ENCODE peak calls at places on chromosomes 3 and 15, in six cellular contexts. U is ovary, Z is A549, P is stomach, F is tibial nerve, L is HepG2. O is an unnamed sample.

GRCh38 chr15:57406040-57406772 is 29.9 kb downstream of the CGNL1 start:
- DNase-seq in U (no peak), Z (no peak), P (no peak), F (no peak), L (peak), O (no peak)

GRCh38 chr3:175983369-175983768 is 1124.2 kb downstream of the NAALADL2 start:
- DNase-seq in U (no peak), Z (no peak), P (no peak), F (no peak), L (no peak), O (no peak)

GRCh38 chr3:101827211-101828174 is 21.8 kb upstream of the NFKBIZ start:
- DNase-seq in U (peak), Z (no peak), P (peak), F (peak), L (peak), O (peak)

GRCh38 chr3:30401971-30402370 is 204.4 kb upstream of the TGFBR2 start:
- DNase-seq in U (no peak), Z (no peak), P (no peak), F (peak), L (no peak), O (no peak)

GRCh38 chr3:150329408-150329807 is 78.7 kb upstream of the TSC22D2 start:
- DNase-seq in U (no peak), Z (no peak), P (no peak), F (no peak), L (no peak), O (no peak)

GRCh38 chr3:124829175-124829818 is 57.9 kb downstream of the ITGB5 start:
- DNase-seq in U (no peak), Z (no peak), P (no peak), F (peak), L (no peak), O (no peak)

GRCh38 chr15:58528197-58528870 is 96.5 kb downstream of the LIPC start:
- DNase-seq in U (no peak), Z (peak), P (peak), F (no peak), L (peak), O (no peak)

GRCh38 chr15:78315686-78316085 is 16.3 kb upstream of the SKIC8 start:
- DNase-seq in U (no peak), Z (no peak), P (no peak), F (no peak), L (peak), O (no peak)

GRCh38 chr3:61936344-61936937 is 375.1 kb downstream of the PTPRG start:
- DNase-seq in U (no peak), Z (no peak), P (no peak), F (no peak), L (peak), O (no peak)

GRCh38 chr3:10299175-10299574 is 6.4 kb upstream of the GHRL start:
- DNase-seq in U (no peak), Z (no peak), P (no peak), F (no peak), L (no peak), O (no peak)

GRCh38 chr3:144361002-144361401 is 389.4 kb downstream of the DIPK2A start:
- DNase-seq in U (no peak), Z (no peak), P (no peak), F (no peak), L (no peak), O (no peak)

GRCh38 chr3:111915905-111916304 is 56.8 kb downstream of the PHLDB2 start:
- DNase-seq in U (no peak), Z (no peak), P (no peak), F (no peak), L (no peak), O (no peak)
- TF ChIP-seq EP300 in U (no peak), Z (no peak), P (no peak), F (no peak), L (no peak), O (no peak)

DNA sequence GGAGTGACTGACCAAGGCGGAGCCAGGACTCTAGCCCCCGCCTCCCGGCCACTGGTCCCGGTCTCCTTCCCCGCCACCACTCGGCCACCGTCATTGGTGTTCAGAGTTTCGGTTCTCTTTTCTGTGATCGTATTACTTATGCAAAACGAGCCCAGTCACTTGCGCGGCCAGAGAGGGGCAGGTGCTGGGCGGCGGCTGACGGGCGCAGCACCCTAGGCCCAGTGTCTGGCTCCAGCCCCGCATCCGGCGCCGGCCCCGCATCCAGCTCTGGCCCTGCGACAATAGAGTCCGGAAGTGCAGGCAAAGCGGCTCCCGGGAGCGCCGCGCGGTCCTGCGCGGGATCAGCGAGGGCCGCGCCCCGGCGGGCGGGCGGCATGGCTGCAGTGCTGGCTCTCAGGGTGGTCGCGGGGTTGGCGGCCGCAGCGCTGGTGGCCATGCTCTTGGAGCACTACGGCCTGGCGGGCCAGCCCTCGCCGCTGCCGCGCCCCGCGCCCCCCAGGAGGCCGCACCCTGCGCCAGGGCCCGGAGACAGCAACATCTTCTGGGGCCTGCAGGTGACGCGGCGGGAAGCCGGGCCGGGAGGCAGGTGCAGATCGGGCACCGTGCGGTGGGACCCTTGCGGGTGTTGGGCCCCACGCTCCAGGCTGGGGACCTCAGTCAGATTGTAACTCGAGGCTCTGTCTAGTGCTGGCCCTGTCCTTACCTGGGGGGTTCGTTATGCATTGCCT is at the start of gene TMEM62:
- DNase-seq in U (peak), Z (peak), P (peak), F (peak), L (peak), O (peak)
- TF ChIP-seq EP300 in U (no peak), Z (no peak), P (no peak), F (peak), L (no peak), O (no peak)

DNA sequence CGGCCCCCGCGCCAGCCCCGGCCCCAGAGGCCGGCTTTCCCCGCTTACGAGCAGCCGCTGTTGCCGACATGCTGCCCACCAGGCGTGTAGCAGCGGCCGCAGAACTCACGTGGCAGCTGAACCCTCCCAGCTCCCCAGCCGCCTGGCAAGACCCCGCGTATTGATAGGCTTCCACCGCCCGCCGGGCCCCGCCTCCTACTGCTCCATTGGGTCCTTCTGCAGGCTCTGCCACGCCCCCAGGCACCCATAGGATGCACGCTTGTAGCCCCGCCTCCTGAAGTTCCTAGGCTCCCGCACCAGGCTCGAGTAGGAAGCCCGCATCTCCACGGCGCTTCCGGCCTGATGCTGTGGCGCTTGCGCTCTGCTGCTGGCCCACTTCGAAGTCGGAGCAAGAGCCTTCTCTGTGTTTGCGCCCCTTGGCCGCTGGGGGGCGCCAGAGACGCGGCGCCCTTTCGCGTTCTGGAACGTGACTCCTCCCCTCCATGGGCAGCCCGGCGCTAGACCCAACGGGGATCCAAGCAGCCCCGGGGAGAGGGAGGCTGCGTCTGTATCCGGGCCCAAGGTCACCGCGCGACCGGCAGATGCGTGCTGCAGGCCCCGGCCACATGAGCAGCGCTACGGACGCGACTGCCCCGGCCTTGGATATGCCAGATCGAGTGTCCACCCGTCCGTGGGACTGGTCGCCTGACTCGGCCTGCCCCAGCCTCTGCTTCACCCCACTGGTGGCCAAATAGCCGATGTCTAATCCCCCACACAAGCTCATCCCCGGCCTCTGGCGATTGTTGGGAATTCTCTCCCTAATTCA is at the start of the genes PARP3 and RRP9:
- DNase-seq in U (peak), Z (peak), P (peak), F (peak), L (peak), O (peak)
- TF ChIP-seq EP300 in U (no peak), Z (no peak), P (no peak), F (peak), L (no peak), O (no peak)

DNA sequence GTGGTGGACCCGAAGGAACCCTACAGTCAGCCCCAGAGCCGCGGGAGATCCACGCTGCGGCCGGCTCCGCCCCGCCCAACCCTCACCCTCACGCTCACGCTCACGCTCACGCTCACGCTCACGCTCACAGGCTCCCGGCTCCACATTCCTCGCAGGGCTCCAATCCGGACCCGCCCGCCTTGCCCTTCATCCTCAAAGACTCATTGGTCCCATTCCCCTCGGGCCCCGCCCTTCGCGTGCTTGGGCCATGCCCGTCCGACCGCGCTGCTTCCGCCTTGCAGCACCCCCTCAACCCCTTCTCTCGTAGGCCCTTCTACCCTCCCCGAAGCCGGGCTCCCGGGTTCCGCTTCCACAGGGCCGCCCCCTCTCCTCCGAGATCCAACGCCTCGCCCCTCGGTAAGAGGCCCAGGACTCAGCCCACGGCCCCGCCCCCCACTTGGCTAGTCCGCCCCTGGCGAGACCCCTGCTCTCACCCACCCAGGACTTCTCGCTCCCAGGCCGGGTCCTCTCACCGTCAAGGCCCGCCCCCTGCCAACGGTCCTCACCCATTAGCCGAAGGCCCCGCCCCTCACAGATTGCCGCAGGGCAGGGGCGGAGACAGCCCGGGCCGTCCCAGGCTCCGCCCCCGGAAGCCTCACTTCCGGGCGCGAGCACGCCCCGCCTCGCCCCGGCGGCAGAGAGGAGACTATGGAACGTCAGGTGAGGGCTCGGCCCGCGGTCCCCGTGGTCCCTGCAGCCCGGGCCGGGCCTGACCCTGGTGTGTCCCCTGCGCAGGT is at the start of gene APEH:
- DNase-seq in U (peak), Z (peak), P (peak), F (peak), L (peak), O (peak)
- TF ChIP-seq EP300 in U (no peak), Z (no peak), P (no peak), F (peak), L (no peak), O (no peak)

GRCh38 chr3:189262746-189263145 is 91.0 kb downstream of the TPRG1 start:
- DNase-seq in U (no peak), Z (no peak), P (no peak), F (no peak), L (no peak), O (no peak)

GRCh38 chr3:189258261-189258660 is 86.5 kb downstream of the TPRG1 start:
- DNase-seq in U (no peak), Z (no peak), P (no peak), F (no peak), L (no peak), O (no peak)

DNA sequence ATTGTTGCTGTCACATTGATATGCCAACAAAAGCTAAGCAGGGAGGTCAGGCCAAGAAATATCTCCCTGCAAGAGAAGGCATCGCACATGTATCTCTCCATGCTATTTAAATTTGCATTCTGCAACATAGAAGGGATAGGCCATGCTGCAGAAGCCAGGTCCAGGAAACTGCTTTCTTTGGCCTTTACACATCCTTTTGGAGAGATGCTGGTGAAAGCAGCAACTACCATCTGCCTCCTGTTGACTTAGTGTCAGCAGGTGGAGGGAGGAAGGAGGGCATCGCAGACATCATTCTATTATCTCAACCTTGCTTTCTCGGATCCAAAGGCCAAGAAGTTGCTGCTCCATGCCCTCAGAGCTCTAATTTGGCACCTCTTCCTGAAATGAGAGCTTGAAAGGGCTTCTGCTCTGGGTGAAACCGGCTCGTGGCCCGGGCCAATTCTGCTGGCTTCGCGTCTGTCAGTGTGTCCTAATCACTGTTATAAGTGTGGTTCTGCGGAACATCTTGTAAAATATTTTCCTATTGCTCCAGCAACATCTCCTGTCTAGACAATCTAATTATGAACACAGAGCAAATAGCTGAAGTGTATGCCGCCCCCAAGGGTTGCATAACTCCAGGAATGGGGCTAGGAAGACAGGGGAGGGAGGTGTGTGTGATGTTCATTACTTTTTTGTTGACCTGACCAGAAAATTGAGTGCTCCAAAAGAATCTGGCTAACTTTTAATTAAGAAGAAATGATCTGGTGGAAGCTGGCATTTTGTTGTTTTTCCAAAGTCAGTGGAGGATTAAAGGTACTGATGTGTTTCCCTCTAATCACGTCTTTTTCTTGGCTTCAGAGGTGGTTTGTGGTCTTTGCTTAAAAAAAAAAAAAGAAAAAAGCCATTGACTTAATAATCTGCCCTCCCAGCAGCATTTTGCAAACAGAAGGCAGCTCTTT is 89.1 kb downstream of the TPRG1 start:
- DNase-seq in U (no peak), Z (no peak), P (no peak), F (peak), L (no peak), O (no peak)
- TF ChIP-seq EP300 in U (no peak), Z (no peak), P (no peak), F (peak), L (no peak), O (no peak)